ENCODE peak calls at places on chromosomes 7 and 10, in ten cellular contexts. X is IMR-90, F is left cardiac atrium, R is GM20000, P is esophagus muscularis mucosa, Z is mesothelial cell of epicardium, U is caudate nucleus, N is Calu3, W is GM06990, C is aorta. D is an unnamed sample.

GRCh38 chr10:8043569-8044306 is 10.8 kb upstream of the GATA3 start:
- DNase-seq in X (no peak), F (no peak), R (peak), P (no peak), Z (no peak), U (no peak), N (no peak), W (no peak), C (peak), D (peak)

GRCh38 chr10:24427678-24428409 is 218.9 kb downstream of the KIAA1217 start:
- DNase-seq in X (no peak), F (no peak), R (no peak), P (no peak), Z (no peak), U (no peak), N (no peak), W (no peak), C (no peak), D (no peak)

GRCh38 chr7:4386190-4386589 is 295.9 kb upstream of the FOXK1 start:
- DNase-seq in X (no peak), F (no peak), R (no peak), P (no peak), Z (no peak), U (no peak), N (no peak), W (no peak), C (no peak), D (no peak)

GRCh38 chr10:89954787-89955566 is 253.6 kb downstream of the KIF20B start:
- DNase-seq in X (no peak), F (no peak), R (peak), P (no peak), Z (no peak), U (no peak), N (no peak), W (no peak), C (no peak), D (no peak)

GRCh38 chr10:12660812-12661211 is 311.5 kb downstream of the CAMK1D start:
- DNase-seq in X (no peak), F (no peak), R (no peak), P (no peak), Z (no peak), U (no peak), N (no peak), W (no peak), C (no peak), D (no peak)

GRCh38 chr10:114379631-114380041 is 24.7 kb downstream of the AFAP1L2 start:
- DNase-seq in X (no peak), F (no peak), R (no peak), P (no peak), Z (no peak), U (no peak), N (no peak), W (no peak), C (no peak), D (no peak)

GRCh38 chr10:113099431-113100298 is 149.6 kb downstream of the TCF7L2 start:
- DNase-seq in X (peak), F (no peak), R (no peak), P (no peak), Z (no peak), U (no peak), N (no peak), W (no peak), C (no peak), D (no peak)

GRCh38 chr7:46461334-46461777 is 540.3 kb upstream of the IGFBP3 start:
- DNase-seq in X (peak), F (no peak), R (no peak), P (no peak), Z (no peak), U (no peak), N (no peak), W (no peak), C (no peak), D (no peak)

GRCh38 chr10:78478919-78479318 is 445.3 kb downstream of the RPS24 start:
- DNase-seq in X (no peak), F (no peak), R (no peak), P (peak), Z (no peak), U (no peak), N (no peak), W (no peak), C (no peak), D (no peak)

GRCh38 chr7:101128040-101128834 is 1.3 kb downstream of the SERPINE1 start:
- DNase-seq in X (no peak), F (no peak), R (no peak), P (no peak), Z (no peak), U (no peak), N (no peak), W (no peak), C (no peak), D (no peak)

GRCh38 chr7:154646126-154647013 is 356.6 kb downstream of the PAXIP1 start:
- DNase-seq in X (no peak), F (no peak), R (no peak), P (no peak), Z (no peak), U (no peak), N (no peak), W (no peak), C (no peak), D (no peak)

GRCh38 chr7:159004411-159004810 is 140.3 kb downstream of the VIPR2 start:
- DNase-seq in X (no peak), F (no peak), R (no peak), P (no peak), Z (no peak), U (no peak), N (no peak), W (no peak), C (no peak), D (no peak)

GRCh38 chr10:124409696-124410095 is 9.0 kb downstream of the OAT start:
- DNase-seq in X (no peak), F (no peak), R (no peak), P (no peak), Z (no peak), U (no peak), N (no peak), W (no peak), C (no peak), D (no peak)

GRCh38 chr10:26172126-26172525 is 44.4 kb upstream of the GAD2 start:
- DNase-seq in X (no peak), F (no peak), R (no peak), P (no peak), Z (no peak), U (no peak), N (no peak), W (no peak), C (no peak), D (no peak)